ENCODE peak calls at places on chromosomes 16 and 17, in eight cellular contexts. L is tibial artery, U is AG04449, H is endodermal cell, N is lower leg skin, S is CD14-positive monocyte, E is transverse colon, F is stomach. D is an unnamed sample.
A peak's percentile ranks its signal among the peaks of the same experiment; 100 is the strongest.

GRCh38 chr17:4483012-4483840 is 15.5 kb upstream of the SPNS2 start:
- DNase-seq in S (no peak), L (no peak), U (no peak), F (peak; percentile 93), N (no peak), E (peak; percentile 66), H (peak; percentile 88), D (no peak)

GRCh38 chr17:77837917-77838316 is 120.6 kb upstream of the TNRC6C start:
- DNase-seq in F (no peak), N (no peak), U (no peak), L (peak; percentile 14), H (no peak), S (no peak), E (no peak), D (no peak)

GRCh38 chr16:14181371-14182050 is 110.4 kb downstream of the MRTFB start:
- DNase-seq in E (no peak), H (no peak), S (no peak), N (no peak), F (no peak), L (no peak), U (peak; percentile 81), D (peak; percentile 60)

GRCh38 chr16:67029249-67030096 is 524 bp downstream of the CBFB start:
- DNase-seq in F (peak; percentile 66), L (peak; percentile 58), U (no peak), H (peak; percentile 78), S (peak; percentile 62), E (peak; percentile 69), N (peak; percentile 39), D (peak; percentile 71)

GRCh38 chr17:48732688-48733629 is 4.4 kb upstream of the HOXB13 start:
- DNase-seq in N (no peak), F (no peak), S (no peak), L (no peak), E (no peak), H (peak; percentile 90), U (no peak), D (no peak)

GRCh38 chr17:66149562-66149961 is 42.4 kb downstream of the CEP112 start:
- DNase-seq in H (no peak), N (no peak), L (no peak), U (no peak), E (no peak), S (no peak), F (no peak), D (no peak)

GRCh38 chr16:49396206-49396720 is 22.7 kb downstream of the C16orf78 start:
- DNase-seq in U (no peak), H (no peak), S (no peak), E (no peak), N (no peak), L (no peak), F (no peak), D (no peak)

GRCh38 chr17:79993390-79994221 is 42.1 kb downstream of the TBC1D16 start:
- DNase-seq in H (peak; percentile 88), U (peak; percentile 63), N (peak; percentile 86), S (peak; percentile 95), E (peak; percentile 80), F (peak; percentile 80), L (peak; percentile 72), D (peak; percentile 97)

GRCh38 chr17:63140255-63140654 is 174.2 kb downstream of the TANC2 start:
- DNase-seq in U (no peak), H (no peak), F (no peak), L (peak; percentile 22), N (peak; percentile 21), S (peak; percentile 52), E (peak; percentile 32), D (peak; percentile 44)

GRCh38 chr16:82653550-82654511 is 27.1 kb downstream of the CDH13 start:
- DNase-seq in S (no peak), N (no peak), U (peak; percentile 80), F (no peak), L (no peak), E (no peak), H (no peak), D (peak; percentile 63)

GRCh38 chr16:83095926-83096692 is 469.3 kb downstream of the CDH13 start:
- DNase-seq in L (no peak), S (no peak), U (no peak), E (no peak), F (no peak), H (no peak), N (no peak), D (no peak)

GRCh38 chr17:37089998-37090397 is 141.2 kb downstream of the AATF start:
- DNase-seq in F (no peak), U (no peak), E (no peak), L (no peak), S (no peak), N (no peak), H (no peak), D (peak; percentile 87)

GRCh38 chr16:68331879-68332410 is 21.1 kb downstream of the PRMT7 start:
- DNase-seq in H (no peak), F (no peak), N (no peak), U (peak; percentile 37), S (no peak), L (no peak), E (no peak), D (no peak)

GRCh38 chr17:65229596-65229995 is 92.4 kb downstream of the RGS9 start:
- DNase-seq in N (no peak), F (no peak), S (no peak), U (no peak), H (no peak), E (no peak), L (no peak), D (no peak)

GRCh38 chr16:1297413-1297773 is 12.0 kb upstream of the UBE2I start:
- DNase-seq in L (no peak), S (no peak), F (no peak), E (no peak), N (no peak), U (no peak), H (no peak), D (no peak)

DNA sequence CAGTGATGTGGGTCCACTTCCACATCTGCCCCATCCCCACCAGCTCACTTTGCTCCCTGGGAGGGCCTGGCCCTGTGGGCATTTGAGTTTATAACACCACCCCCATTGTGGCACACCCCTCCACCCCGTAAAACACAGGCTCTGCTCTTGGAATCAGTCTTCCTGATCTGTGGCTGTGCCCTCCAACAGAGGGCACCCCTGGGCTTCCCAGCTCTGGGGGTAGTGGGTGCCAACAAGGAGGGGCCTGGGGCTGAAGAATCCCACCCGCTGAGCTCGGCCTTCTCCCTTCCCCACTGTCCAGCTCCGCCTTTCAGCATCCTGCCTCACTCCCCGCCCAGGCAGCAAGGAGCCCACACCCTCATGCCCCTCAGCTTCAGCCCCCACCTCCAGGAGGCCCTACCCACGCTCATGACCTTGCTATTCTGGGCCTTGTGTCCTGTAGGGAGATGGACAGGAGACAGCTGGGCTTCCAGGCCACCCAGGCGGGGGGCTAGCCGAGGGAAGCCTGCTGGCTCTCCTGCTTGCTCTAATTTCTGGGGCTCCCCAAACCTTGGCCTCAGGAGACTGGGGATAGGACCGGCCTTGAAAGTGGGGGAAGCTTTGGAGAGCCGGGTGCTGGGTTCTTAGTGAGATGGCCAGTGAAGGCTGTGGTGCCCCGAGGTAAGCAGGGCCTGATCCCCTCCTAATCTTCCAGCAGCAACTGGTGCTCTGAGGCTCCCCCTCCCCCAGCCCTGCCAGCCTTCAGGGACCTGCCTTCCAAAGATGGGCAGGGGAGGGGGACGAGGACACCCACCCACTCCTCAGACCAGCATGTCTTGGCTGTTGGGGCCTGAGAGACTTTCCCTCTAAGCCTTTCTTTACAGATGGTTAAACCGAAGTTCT is 2.9 kb upstream of the ATP2A1 start:
- DNase-seq in U (no peak), L (no peak), N (no peak), H (no peak), F (no peak), S (no peak), E (no peak), D (no peak)
- TF ChIP-seq CTCF in U (no peak), L (no peak), N (no peak), H (no peak), F (no peak), S (no peak), E (no peak), D (no peak)

GRCh38 chr16:69712914-69713581 is 13.3 kb downstream of the NQO1 start:
- DNase-seq in L (no peak), S (no peak), N (no peak), E (no peak), F (no peak), U (no peak), H (no peak), D (peak; percentile 14)
- TF ChIP-seq CTCF in L (no peak), S (no peak), N (no peak), E (no peak), F (no peak), U (no peak), H (peak; percentile 20), D (no peak)

GRCh38 chr16:55661842-55662479 is 6.2 kb downstream of the SLC6A2 start:
- DNase-seq in L (no peak), S (no peak), E (no peak), F (no peak), U (no peak), N (no peak), H (no peak), D (no peak)

GRCh38 chr16:55662641-55663040 is 6.9 kb downstream of the SLC6A2 start:
- DNase-seq in H (no peak), N (peak; percentile 41), S (no peak), L (no peak), E (no peak), F (no peak), U (no peak), D (no peak)

GRCh38 chr16:55663225-55663624 is 7.4 kb downstream of the SLC6A2 start:
- DNase-seq in H (no peak), U (no peak), F (no peak), E (no peak), N (no peak), S (no peak), L (no peak), D (no peak)

GRCh38 chr16:55660026-55660425 is 4.2 kb downstream of the SLC6A2 start:
- DNase-seq in L (no peak), E (no peak), N (no peak), H (no peak), S (no peak), F (no peak), U (no peak), D (no peak)

GRCh38 chr16:55660776-55661175 is 5.0 kb downstream of the SLC6A2 start:
- DNase-seq in E (no peak), L (no peak), H (no peak), N (no peak), U (no peak), F (no peak), S (no peak), D (no peak)
- TF ChIP-seq CTCF in E (no peak), L (no peak), H (peak; percentile 28), N (no peak), U (no peak), F (no peak), S (no peak), D (no peak)

DNA sequence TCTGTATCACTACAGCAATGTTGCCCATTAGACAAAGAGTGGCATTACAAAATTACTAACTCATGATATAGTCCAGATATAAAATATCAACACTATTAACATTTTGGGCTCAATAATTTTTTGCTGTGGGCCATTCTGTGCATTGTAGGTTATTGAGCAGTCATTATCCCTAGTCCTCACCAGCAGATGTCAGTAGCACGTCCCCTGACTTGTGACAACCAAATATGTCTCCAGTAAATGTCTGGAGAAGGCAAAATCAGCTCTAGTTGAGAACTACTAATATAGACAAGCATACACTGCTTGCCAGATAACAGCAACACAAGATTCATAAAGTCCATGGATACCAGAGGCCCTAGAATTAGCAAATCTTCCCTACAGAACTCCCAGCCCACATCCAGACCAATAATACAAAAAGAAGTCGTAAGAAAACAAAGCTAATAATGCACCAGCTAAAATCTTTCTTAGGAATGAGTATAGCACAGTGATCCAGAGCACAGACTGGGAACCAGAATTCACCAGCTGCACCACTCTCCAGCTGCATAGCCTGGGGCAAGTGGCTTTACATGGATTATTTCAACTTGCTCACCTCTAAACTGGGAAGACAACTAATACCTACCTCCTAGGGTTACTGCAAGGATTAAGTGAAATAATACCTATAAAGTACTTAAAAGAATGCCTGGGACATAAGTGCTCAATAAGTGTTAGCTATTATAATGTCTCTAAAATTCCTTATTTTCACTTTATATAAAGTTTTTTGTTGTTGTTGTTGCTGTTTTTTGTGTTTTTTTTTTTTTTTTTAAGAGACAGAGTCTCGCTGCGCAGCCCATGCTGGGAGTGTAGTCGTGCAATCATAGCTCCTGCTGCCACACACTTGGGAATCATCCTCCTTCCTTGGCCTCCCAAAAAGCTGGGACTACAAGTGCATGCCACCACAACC is 23.7 kb downstream of the HELZ start:
- DNase-seq in N (peak; percentile 26), S (no peak), U (no peak), L (peak; percentile 26), E (no peak), F (no peak), H (peak; percentile 69), D (peak; percentile 72)
- TF ChIP-seq CTCF in N (no peak), S (peak; percentile 64), U (no peak), L (peak; percentile 48), E (peak; percentile 31), F (no peak), H (peak; percentile 82), D (peak; percentile 70)